ENCODE peak calls at places on chromosomes 12 and 14, in four cellular contexts. P is stimulated activated CD4-positive, alpha-beta T cell treated with anti-CD3 and anti-CD28 coated beads, Interleukin-1b, Interleukin-23, amount 100 ng/mL, for 1 hour; L is SJSA1; X is HuH-7.5. V is an unnamed sample.

GRCh38 chr12:71840226-71840847 is 778 bp downstream of the TBC1D15 start:
- DNase-seq in P (no peak), L (peak), X (no peak), V (peak)

GRCh38 chr14:74049886-74050495 is 30.8 kb downstream of the BBOF1 start:
- DNase-seq in P (no peak), L (no peak), X (no peak), V (no peak)

GRCh38 chr14:29028973-29029582 is 262.5 kb downstream of the FOXG1 start:
- DNase-seq in P (no peak), L (no peak), X (peak), V (peak)

GRCh38 chr14:61621444-61621843 is 73.9 kb upstream of the HIF1A start:
- DNase-seq in P (no peak), L (no peak), X (no peak), V (no peak)

GRCh38 chr12:105084251-105085250 is at the start of gene ALDH1L2:
- DNase-seq in P (no peak), L (peak), X (peak), V (peak)

GRCh38 chr14:22622220-22622619 is 21.9 kb downstream of the OR6J1 start:
- DNase-seq in P (no peak), L (no peak), X (no peak), V (no peak)

GRCh38 chr14:32571551-32571950 is 242.5 kb downstream of the AKAP6 start:
- DNase-seq in P (no peak), L (no peak), X (no peak), V (no peak)

GRCh38 chr12:26845057-26845666 is 12.2 kb upstream of the ITPR2 start:
- DNase-seq in P (no peak), L (peak), X (no peak), V (peak)

GRCh38 chr14:64721391-64721791 is 17.2 kb downstream of the PLEKHG3 start:
- DNase-seq in P (no peak), L (peak), X (no peak), V (no peak)

GRCh38 chr12:20487519-20487918 is 119.2 kb downstream of the PDE3A start:
- DNase-seq in P (no peak), L (no peak), X (no peak), V (no peak)

GRCh38 chr14:22251090-22251489 is 337.9 kb downstream of the DAD1 start:
- DNase-seq in P (no peak), L (no peak), X (no peak), V (no peak)

GRCh38 chr14:78701246-78701645 is 531.1 kb downstream of the NRXN3 start:
- DNase-seq in P (no peak), L (no peak), X (no peak), V (no peak)

V was measured in HT-29.